ENCODE peak calls at places on chromosome 5, in eight cellular contexts. One of them, this sample, is unnamed.

GRCh38 chr5:14245526-14245925 is 102.4 kb downstream of the TRIO start:
- DNase-seq in endodermal cell: no peak
- DNase-seq in NCI-H1436 treated with DMSO at 0.1 percent for 48 hours: no peak
- DNase-seq in GOT3: no peak
- DNase-seq in right cardiac atrium: no peak
- DNase-seq in stimulated activated CD4-positive, alpha-beta T cell treated with anti-CD3 and anti-CD28 coated beads, Interleukin-4, amount 100 ng/mL, for 24 hours: no peak
- DNase-seq in H54: no peak
- DNase-seq in activated gamma-delta T cell treated with Interleukin-2 at 50 U/mL for 16 hours: no peak
- DNase-seq in this sample: no peak

GRCh38 chr5:110085826-110086225 is 396.1 kb downstream of the MAN2A1 start:
- DNase-seq in right cardiac atrium: no peak
- DNase-seq in activated gamma-delta T cell treated with Interleukin-2 at 50 U/mL for 16 hours: no peak
- DNase-seq in NCI-H1436 treated with DMSO at 0.1 percent for 48 hours: no peak
- DNase-seq in stimulated activated CD4-positive, alpha-beta T cell treated with anti-CD3 and anti-CD28 coated beads, Interleukin-4, amount 100 ng/mL, for 24 hours: no peak
- DNase-seq in GOT3: no peak
- DNase-seq in H54: no peak
- DNase-seq in endodermal cell: no peak
- DNase-seq in this sample: no peak

GRCh38 chr5:4246447-4246846 is 650.8 kb downstream of the IRX1 start:
- DNase-seq in NCI-H1436 treated with DMSO at 0.1 percent for 48 hours: no peak
- DNase-seq in H54: no peak
- DNase-seq in activated gamma-delta T cell treated with Interleukin-2 at 50 U/mL for 16 hours: no peak
- DNase-seq in right cardiac atrium: no peak
- DNase-seq in endodermal cell: no peak
- DNase-seq in stimulated activated CD4-positive, alpha-beta T cell treated with anti-CD3 and anti-CD28 coated beads, Interleukin-4, amount 100 ng/mL, for 24 hours: no peak
- DNase-seq in GOT3: no peak
- DNase-seq in this sample: no peak

GRCh38 chr5:179794171-179794570 is 385 bp downstream of the LTC4S start:
- DNase-seq in H54: no peak
- DNase-seq in endodermal cell: no peak
- DNase-seq in right cardiac atrium: peak
- DNase-seq in NCI-H1436 treated with DMSO at 0.1 percent for 48 hours: no peak
- DNase-seq in stimulated activated CD4-positive, alpha-beta T cell treated with anti-CD3 and anti-CD28 coated beads, Interleukin-4, amount 100 ng/mL, for 24 hours: no peak
- DNase-seq in GOT3: no peak
- DNase-seq in activated gamma-delta T cell treated with Interleukin-2 at 50 U/mL for 16 hours: no peak
- DNase-seq in this sample: no peak

GRCh38 chr5:111254613-111255012 is 30.4 kb downstream of the CAMK4 start:
- DNase-seq in GOT3: no peak
- DNase-seq in endodermal cell: no peak
- DNase-seq in activated gamma-delta T cell treated with Interleukin-2 at 50 U/mL for 16 hours: peak
- DNase-seq in H54: no peak
- DNase-seq in right cardiac atrium: no peak
- DNase-seq in NCI-H1436 treated with DMSO at 0.1 percent for 48 hours: peak
- DNase-seq in stimulated activated CD4-positive, alpha-beta T cell treated with anti-CD3 and anti-CD28 coated beads, Interleukin-4, amount 100 ng/mL, for 24 hours: peak
- DNase-seq in this sample: peak

GRCh38 chr5:119323630-119324000 is 32.2 kb upstream of the TNFAIP8 start:
- DNase-seq in GOT3: no peak
- DNase-seq in endodermal cell: no peak
- DNase-seq in activated gamma-delta T cell treated with Interleukin-2 at 50 U/mL for 16 hours: no peak
- DNase-seq in H54: no peak
- DNase-seq in stimulated activated CD4-positive, alpha-beta T cell treated with anti-CD3 and anti-CD28 coated beads, Interleukin-4, amount 100 ng/mL, for 24 hours: no peak
- DNase-seq in right cardiac atrium: no peak
- DNase-seq in NCI-H1436 treated with DMSO at 0.1 percent for 48 hours: no peak
- DNase-seq in this sample: no peak

GRCh38 chr5:580436-580835 is 31.7 kb upstream of the CEP72 start:
- DNase-seq in stimulated activated CD4-positive, alpha-beta T cell treated with anti-CD3 and anti-CD28 coated beads, Interleukin-4, amount 100 ng/mL, for 24 hours: no peak
- DNase-seq in activated gamma-delta T cell treated with Interleukin-2 at 50 U/mL for 16 hours: no peak
- DNase-seq in NCI-H1436 treated with DMSO at 0.1 percent for 48 hours: no peak
- DNase-seq in GOT3: no peak
- DNase-seq in right cardiac atrium: no peak
- DNase-seq in endodermal cell: no peak
- DNase-seq in H54: no peak
- DNase-seq in this sample: no peak

GRCh38 chr5:124796495-124796894 is 50.1 kb upstream of the ZNF608 start:
- DNase-seq in H54: no peak
- DNase-seq in right cardiac atrium: no peak
- DNase-seq in endodermal cell: no peak
- DNase-seq in GOT3: no peak
- DNase-seq in NCI-H1436 treated with DMSO at 0.1 percent for 48 hours: no peak
- DNase-seq in activated gamma-delta T cell treated with Interleukin-2 at 50 U/mL for 16 hours: no peak
- DNase-seq in stimulated activated CD4-positive, alpha-beta T cell treated with anti-CD3 and anti-CD28 coated beads, Interleukin-4, amount 100 ng/mL, for 24 hours: no peak
- DNase-seq in this sample: peak

GRCh38 chr5:74389531-74390305 is 250.8 kb downstream of the ENC1 start:
- DNase-seq in H54: no peak
- DNase-seq in endodermal cell: no peak
- DNase-seq in activated gamma-delta T cell treated with Interleukin-2 at 50 U/mL for 16 hours: no peak
- DNase-seq in right cardiac atrium: no peak
- DNase-seq in stimulated activated CD4-positive, alpha-beta T cell treated with anti-CD3 and anti-CD28 coated beads, Interleukin-4, amount 100 ng/mL, for 24 hours: no peak
- DNase-seq in NCI-H1436 treated with DMSO at 0.1 percent for 48 hours: no peak
- DNase-seq in GOT3: no peak
- DNase-seq in this sample: no peak

GRCh38 chr5:126544087-126544740 is 50.8 kb downstream of the ALDH7A1 start:
- DNase-seq in activated gamma-delta T cell treated with Interleukin-2 at 50 U/mL for 16 hours: peak
- DNase-seq in stimulated activated CD4-positive, alpha-beta T cell treated with anti-CD3 and anti-CD28 coated beads, Interleukin-4, amount 100 ng/mL, for 24 hours: peak
- DNase-seq in right cardiac atrium: no peak
- DNase-seq in NCI-H1436 treated with DMSO at 0.1 percent for 48 hours: peak
- DNase-seq in endodermal cell: peak
- DNase-seq in H54: peak
- DNase-seq in GOT3: no peak
- DNase-seq in this sample: peak

GRCh38 chr5:33649801-33650482 is 209.2 kb downstream of the TARS1 start:
- DNase-seq in NCI-H1436 treated with DMSO at 0.1 percent for 48 hours: no peak
- DNase-seq in right cardiac atrium: no peak
- DNase-seq in activated gamma-delta T cell treated with Interleukin-2 at 50 U/mL for 16 hours: no peak
- DNase-seq in endodermal cell: no peak
- DNase-seq in GOT3: no peak
- DNase-seq in stimulated activated CD4-positive, alpha-beta T cell treated with anti-CD3 and anti-CD28 coated beads, Interleukin-4, amount 100 ng/mL, for 24 hours: no peak
- DNase-seq in H54: no peak
- DNase-seq in this sample: no peak

GRCh38 chr5:126918624-126918957 is 111.8 kb downstream of the MARCHF3 start:
- DNase-seq in right cardiac atrium: no peak
- DNase-seq in GOT3: no peak
- DNase-seq in activated gamma-delta T cell treated with Interleukin-2 at 50 U/mL for 16 hours: no peak
- DNase-seq in NCI-H1436 treated with DMSO at 0.1 percent for 48 hours: no peak
- DNase-seq in stimulated activated CD4-positive, alpha-beta T cell treated with anti-CD3 and anti-CD28 coated beads, Interleukin-4, amount 100 ng/mL, for 24 hours: no peak
- DNase-seq in endodermal cell: no peak
- DNase-seq in H54: no peak
- DNase-seq in this sample: no peak

GRCh38 chr5:90985341-90985740 is 397.8 kb downstream of the ARRDC3 start:
- DNase-seq in GOT3: no peak
- DNase-seq in right cardiac atrium: no peak
- DNase-seq in H54: no peak
- DNase-seq in activated gamma-delta T cell treated with Interleukin-2 at 50 U/mL for 16 hours: no peak
- DNase-seq in endodermal cell: no peak
- DNase-seq in NCI-H1436 treated with DMSO at 0.1 percent for 48 hours: no peak
- DNase-seq in stimulated activated CD4-positive, alpha-beta T cell treated with anti-CD3 and anti-CD28 coated beads, Interleukin-4, amount 100 ng/mL, for 24 hours: no peak
- DNase-seq in this sample: no peak

GRCh38 chr5:32908646-32909045 is 197.5 kb downstream of the NPR3 start:
- DNase-seq in GOT3: no peak
- DNase-seq in H54: no peak
- DNase-seq in right cardiac atrium: no peak
- DNase-seq in stimulated activated CD4-positive, alpha-beta T cell treated with anti-CD3 and anti-CD28 coated beads, Interleukin-4, amount 100 ng/mL, for 24 hours: no peak
- DNase-seq in endodermal cell: no peak
- DNase-seq in activated gamma-delta T cell treated with Interleukin-2 at 50 U/mL for 16 hours: no peak
- DNase-seq in NCI-H1436 treated with DMSO at 0.1 percent for 48 hours: no peak
- DNase-seq in this sample: no peak

GRCh38 chr5:178244566-178244965 is 12.0 kb upstream of the PHYKPL start:
- DNase-seq in H54: no peak
- DNase-seq in right cardiac atrium: no peak
- DNase-seq in GOT3: no peak
- DNase-seq in endodermal cell: no peak
- DNase-seq in NCI-H1436 treated with DMSO at 0.1 percent for 48 hours: no peak
- DNase-seq in activated gamma-delta T cell treated with Interleukin-2 at 50 U/mL for 16 hours: no peak
- DNase-seq in stimulated activated CD4-positive, alpha-beta T cell treated with anti-CD3 and anti-CD28 coated beads, Interleukin-4, amount 100 ng/mL, for 24 hours: no peak
- DNase-seq in this sample: no peak

GRCh38 chr5:64603676-64604075 is 86.6 kb upstream of the SHISAL2B start:
- DNase-seq in right cardiac atrium: no peak
- DNase-seq in stimulated activated CD4-positive, alpha-beta T cell treated with anti-CD3 and anti-CD28 coated beads, Interleukin-4, amount 100 ng/mL, for 24 hours: no peak
- DNase-seq in GOT3: no peak
- DNase-seq in NCI-H1436 treated with DMSO at 0.1 percent for 48 hours: no peak
- DNase-seq in endodermal cell: no peak
- DNase-seq in H54: no peak
- DNase-seq in activated gamma-delta T cell treated with Interleukin-2 at 50 U/mL for 16 hours: no peak
- DNase-seq in this sample: no peak

GRCh38 chr5:73230264-73231244 is 57.6 kb downstream of the TMEM174 start:
- DNase-seq in GOT3: no peak
- DNase-seq in activated gamma-delta T cell treated with Interleukin-2 at 50 U/mL for 16 hours: no peak
- DNase-seq in stimulated activated CD4-positive, alpha-beta T cell treated with anti-CD3 and anti-CD28 coated beads, Interleukin-4, amount 100 ng/mL, for 24 hours: no peak
- DNase-seq in NCI-H1436 treated with DMSO at 0.1 percent for 48 hours: no peak
- DNase-seq in right cardiac atrium: no peak
- DNase-seq in endodermal cell: peak
- DNase-seq in H54: no peak
- DNase-seq in this sample: no peak

GRCh38 chr5:177378884-177379883 is 5.0 kb upstream of the SLC34A1 start:
- DNase-seq in H54: peak
- DNase-seq in stimulated activated CD4-positive, alpha-beta T cell treated with anti-CD3 and anti-CD28 coated beads, Interleukin-4, amount 100 ng/mL, for 24 hours: peak
- DNase-seq in NCI-H1436 treated with DMSO at 0.1 percent for 48 hours: no peak
- DNase-seq in endodermal cell: no peak
- DNase-seq in activated gamma-delta T cell treated with Interleukin-2 at 50 U/mL for 16 hours: no peak
- DNase-seq in right cardiac atrium: no peak
- DNase-seq in GOT3: no peak
- DNase-seq in this sample: peak

GRCh38 chr5:132456553-132457361 is 33.8 kb downstream of the IRF1 start:
- DNase-seq in NCI-H1436 treated with DMSO at 0.1 percent for 48 hours: no peak
- DNase-seq in H54: no peak
- DNase-seq in stimulated activated CD4-positive, alpha-beta T cell treated with anti-CD3 and anti-CD28 coated beads, Interleukin-4, amount 100 ng/mL, for 24 hours: peak
- DNase-seq in right cardiac atrium: peak
- DNase-seq in GOT3: no peak
- DNase-seq in endodermal cell: no peak
- DNase-seq in activated gamma-delta T cell treated with Interleukin-2 at 50 U/mL for 16 hours: peak
- DNase-seq in this sample: peak

This sample was measured in GM10248.